ENCODE peak calls at places on chromosome 3, in nine cellular contexts. One of them, this sample, is unnamed.

GRCh38 chr3:191192941-191193340 is 6.1 kb upstream of the OSTN start:
- DNase-seq in dorsolateral prefrontal cortex: no peak
- DNase-seq in adrenal gland: no peak
- DNase-seq in mucosa of gallbladder: no peak
- DNase-seq in GM10248: no peak
- DNase-seq in AG08396: no peak
- DNase-seq in HT-29: no peak
- DNase-seq in natural killer cell treated with Interleukin-12 subunit alpha and Interleukin-12 subunit beta and Interleukin-15 and Interleukin-18, amount 100 ng/mL, for 72 hours: no peak
- DNase-seq in substantia nigra: no peak
- DNase-seq in this sample: no peak

GRCh38 chr3:172317984-172318383 is 130.3 kb downstream of the GHSR start:
- DNase-seq in dorsolateral prefrontal cortex: no peak
- DNase-seq in adrenal gland: peak
- DNase-seq in mucosa of gallbladder: peak
- DNase-seq in GM10248: peak
- DNase-seq in AG08396: peak
- DNase-seq in HT-29: peak
- DNase-seq in natural killer cell treated with Interleukin-12 subunit alpha and Interleukin-12 subunit beta and Interleukin-15 and Interleukin-18, amount 100 ng/mL, for 72 hours: no peak
- DNase-seq in substantia nigra: no peak
- DNase-seq in this sample: peak

GRCh38 chr3:110180733-110181132 is 843.4 kb upstream of the DPPA4 start:
- DNase-seq in dorsolateral prefrontal cortex: no peak
- DNase-seq in adrenal gland: no peak
- DNase-seq in mucosa of gallbladder: peak
- DNase-seq in GM10248: no peak
- DNase-seq in AG08396: peak
- DNase-seq in HT-29: no peak
- DNase-seq in natural killer cell treated with Interleukin-12 subunit alpha and Interleukin-12 subunit beta and Interleukin-15 and Interleukin-18, amount 100 ng/mL, for 72 hours: no peak
- DNase-seq in substantia nigra: peak
- DNase-seq in this sample: no peak

GRCh38 chr3:126573492-126574117 is 14.9 kb upstream of the C3orf22 start:
- DNase-seq in dorsolateral prefrontal cortex: no peak
- DNase-seq in adrenal gland: no peak
- DNase-seq in mucosa of gallbladder: no peak
- DNase-seq in GM10248: no peak
- DNase-seq in AG08396: no peak
- DNase-seq in HT-29: peak
- DNase-seq in natural killer cell treated with Interleukin-12 subunit alpha and Interleukin-12 subunit beta and Interleukin-15 and Interleukin-18, amount 100 ng/mL, for 72 hours: no peak
- DNase-seq in substantia nigra: no peak
- DNase-seq in this sample: no peak

GRCh38 chr3:12401208-12401607 is 83.1 kb upstream of the TSEN2 start:
- DNase-seq in dorsolateral prefrontal cortex: no peak
- DNase-seq in adrenal gland: no peak
- DNase-seq in mucosa of gallbladder: no peak
- DNase-seq in GM10248: no peak
- DNase-seq in AG08396: no peak
- DNase-seq in HT-29: no peak
- DNase-seq in natural killer cell treated with Interleukin-12 subunit alpha and Interleukin-12 subunit beta and Interleukin-15 and Interleukin-18, amount 100 ng/mL, for 72 hours: no peak
- DNase-seq in substantia nigra: no peak
- DNase-seq in this sample: no peak

GRCh38 chr3:50211930-50212329 is 6.9 kb downstream of the SLC38A3 start:
- DNase-seq in dorsolateral prefrontal cortex: no peak
- DNase-seq in adrenal gland: no peak
- DNase-seq in mucosa of gallbladder: no peak
- DNase-seq in GM10248: no peak
- DNase-seq in AG08396: no peak
- DNase-seq in HT-29: no peak
- DNase-seq in natural killer cell treated with Interleukin-12 subunit alpha and Interleukin-12 subunit beta and Interleukin-15 and Interleukin-18, amount 100 ng/mL, for 72 hours: no peak
- DNase-seq in substantia nigra: no peak
- DNase-seq in this sample: no peak

GRCh38 chr3:100902572-100902971 is 90.6 kb downstream of the ABI3BP start:
- DNase-seq in dorsolateral prefrontal cortex: no peak
- DNase-seq in adrenal gland: no peak
- DNase-seq in mucosa of gallbladder: no peak
- DNase-seq in GM10248: no peak
- DNase-seq in AG08396: peak
- DNase-seq in HT-29: no peak
- DNase-seq in natural killer cell treated with Interleukin-12 subunit alpha and Interleukin-12 subunit beta and Interleukin-15 and Interleukin-18, amount 100 ng/mL, for 72 hours: no peak
- DNase-seq in substantia nigra: no peak
- DNase-seq in this sample: no peak

GRCh38 chr3:193418576-193419373 is 40.2 kb upstream of the ATP13A5 start:
- DNase-seq in dorsolateral prefrontal cortex: no peak
- DNase-seq in adrenal gland: no peak
- DNase-seq in mucosa of gallbladder: no peak
- DNase-seq in GM10248: no peak
- DNase-seq in AG08396: no peak
- DNase-seq in HT-29: no peak
- DNase-seq in natural killer cell treated with Interleukin-12 subunit alpha and Interleukin-12 subunit beta and Interleukin-15 and Interleukin-18, amount 100 ng/mL, for 72 hours: no peak
- DNase-seq in substantia nigra: no peak
- DNase-seq in this sample: no peak

GRCh38 chr3:12643724-12644123 is 20.2 kb downstream of the RAF1 start:
- DNase-seq in dorsolateral prefrontal cortex: no peak
- DNase-seq in adrenal gland: no peak
- DNase-seq in mucosa of gallbladder: no peak
- DNase-seq in GM10248: no peak
- DNase-seq in AG08396: no peak
- DNase-seq in HT-29: no peak
- DNase-seq in natural killer cell treated with Interleukin-12 subunit alpha and Interleukin-12 subunit beta and Interleukin-15 and Interleukin-18, amount 100 ng/mL, for 72 hours: no peak
- DNase-seq in substantia nigra: no peak
- DNase-seq in this sample: no peak

GRCh38 chr3:24365168-24365567 is 129.5 kb downstream of the THRB start:
- DNase-seq in dorsolateral prefrontal cortex: no peak
- DNase-seq in adrenal gland: peak
- DNase-seq in mucosa of gallbladder: peak
- DNase-seq in GM10248: no peak
- DNase-seq in AG08396: peak
- DNase-seq in HT-29: peak
- DNase-seq in natural killer cell treated with Interleukin-12 subunit alpha and Interleukin-12 subunit beta and Interleukin-15 and Interleukin-18, amount 100 ng/mL, for 72 hours: no peak
- DNase-seq in substantia nigra: no peak
- DNase-seq in this sample: peak

GRCh38 chr3:132953683-132954082 is 84.5 kb upstream of the TMEM108 start:
- DNase-seq in dorsolateral prefrontal cortex: no peak
- DNase-seq in adrenal gland: no peak
- DNase-seq in mucosa of gallbladder: no peak
- DNase-seq in GM10248: no peak
- DNase-seq in AG08396: no peak
- DNase-seq in HT-29: no peak
- DNase-seq in natural killer cell treated with Interleukin-12 subunit alpha and Interleukin-12 subunit beta and Interleukin-15 and Interleukin-18, amount 100 ng/mL, for 72 hours: no peak
- DNase-seq in substantia nigra: no peak
- DNase-seq in this sample: no peak

GRCh38 chr3:125051205-125051604 is 4.6 kb downstream of the HEG1 start:
- DNase-seq in dorsolateral prefrontal cortex: no peak
- DNase-seq in adrenal gland: no peak
- DNase-seq in mucosa of gallbladder: no peak
- DNase-seq in GM10248: no peak
- DNase-seq in AG08396: no peak
- DNase-seq in HT-29: no peak
- DNase-seq in natural killer cell treated with Interleukin-12 subunit alpha and Interleukin-12 subunit beta and Interleukin-15 and Interleukin-18, amount 100 ng/mL, for 72 hours: no peak
- DNase-seq in substantia nigra: no peak
- DNase-seq in this sample: peak

GRCh38 chr3:64763980-64764379 is 76.2 kb upstream of the ADAMTS9 start:
- DNase-seq in dorsolateral prefrontal cortex: no peak
- DNase-seq in adrenal gland: no peak
- DNase-seq in mucosa of gallbladder: no peak
- DNase-seq in GM10248: no peak
- DNase-seq in AG08396: no peak
- DNase-seq in HT-29: no peak
- DNase-seq in natural killer cell treated with Interleukin-12 subunit alpha and Interleukin-12 subunit beta and Interleukin-15 and Interleukin-18, amount 100 ng/mL, for 72 hours: no peak
- DNase-seq in substantia nigra: no peak
- DNase-seq in this sample: no peak

GRCh38 chr3:139491027-139491700 is 14.8 kb upstream of the RBP2 start:
- DNase-seq in dorsolateral prefrontal cortex: no peak
- DNase-seq in adrenal gland: no peak
- DNase-seq in mucosa of gallbladder: no peak
- DNase-seq in GM10248: no peak
- DNase-seq in AG08396: no peak
- DNase-seq in HT-29: peak
- DNase-seq in natural killer cell treated with Interleukin-12 subunit alpha and Interleukin-12 subunit beta and Interleukin-15 and Interleukin-18, amount 100 ng/mL, for 72 hours: no peak
- DNase-seq in substantia nigra: no peak
- DNase-seq in this sample: peak

GRCh38 chr3:78969483-78969882 is 798.3 kb downstream of the ROBO1 start:
- DNase-seq in dorsolateral prefrontal cortex: no peak
- DNase-seq in adrenal gland: no peak
- DNase-seq in mucosa of gallbladder: no peak
- DNase-seq in GM10248: no peak
- DNase-seq in AG08396: peak
- DNase-seq in HT-29: no peak
- DNase-seq in natural killer cell treated with Interleukin-12 subunit alpha and Interleukin-12 subunit beta and Interleukin-15 and Interleukin-18, amount 100 ng/mL, for 72 hours: no peak
- DNase-seq in substantia nigra: peak
- DNase-seq in this sample: no peak

GRCh38 chr3:155382396-155383042 is 89.0 kb upstream of the STRIT1 start:
- DNase-seq in dorsolateral prefrontal cortex: no peak
- DNase-seq in adrenal gland: peak
- DNase-seq in mucosa of gallbladder: peak
- DNase-seq in GM10248: peak
- DNase-seq in AG08396: peak
- DNase-seq in HT-29: peak
- DNase-seq in natural killer cell treated with Interleukin-12 subunit alpha and Interleukin-12 subunit beta and Interleukin-15 and Interleukin-18, amount 100 ng/mL, for 72 hours: no peak
- DNase-seq in substantia nigra: peak
- DNase-seq in this sample: peak

GRCh38 chr3:117439812-117440211 is 730.2 kb downstream of the TUSC7 start:
- DNase-seq in dorsolateral prefrontal cortex: no peak
- DNase-seq in adrenal gland: peak
- DNase-seq in mucosa of gallbladder: no peak
- DNase-seq in GM10248: no peak
- DNase-seq in AG08396: peak
- DNase-seq in HT-29: peak
- DNase-seq in natural killer cell treated with Interleukin-12 subunit alpha and Interleukin-12 subunit beta and Interleukin-15 and Interleukin-18, amount 100 ng/mL, for 72 hours: no peak
- DNase-seq in substantia nigra: peak
- DNase-seq in this sample: no peak

GRCh38 chr3:182527745-182528144 is 265.6 kb upstream of the ATP11B start:
- DNase-seq in dorsolateral prefrontal cortex: no peak
- DNase-seq in adrenal gland: no peak
- DNase-seq in mucosa of gallbladder: no peak
- DNase-seq in GM10248: no peak
- DNase-seq in AG08396: no peak
- DNase-seq in HT-29: peak
- DNase-seq in natural killer cell treated with Interleukin-12 subunit alpha and Interleukin-12 subunit beta and Interleukin-15 and Interleukin-18, amount 100 ng/mL, for 72 hours: no peak
- DNase-seq in substantia nigra: no peak
- DNase-seq in this sample: no peak

GRCh38 chr3:10968390-10968789 is 24.2 kb upstream of the SLC6A1 start:
- DNase-seq in dorsolateral prefrontal cortex: peak
- DNase-seq in adrenal gland: no peak
- DNase-seq in mucosa of gallbladder: no peak
- DNase-seq in GM10248: no peak
- DNase-seq in AG08396: no peak
- DNase-seq in HT-29: no peak
- DNase-seq in natural killer cell treated with Interleukin-12 subunit alpha and Interleukin-12 subunit beta and Interleukin-15 and Interleukin-18, amount 100 ng/mL, for 72 hours: no peak
- DNase-seq in substantia nigra: peak
- DNase-seq in this sample: peak

GRCh38 chr3:65963787-65964707 is 74.7 kb downstream of the MAGI1 start:
- DNase-seq in dorsolateral prefrontal cortex: no peak
- DNase-seq in adrenal gland: peak
- DNase-seq in mucosa of gallbladder: no peak
- DNase-seq in GM10248: peak
- DNase-seq in AG08396: peak
- DNase-seq in HT-29: peak
- DNase-seq in natural killer cell treated with Interleukin-12 subunit alpha and Interleukin-12 subunit beta and Interleukin-15 and Interleukin-18, amount 100 ng/mL, for 72 hours: no peak
- DNase-seq in substantia nigra: no peak
- DNase-seq in this sample: no peak

GRCh38 chr3:176953106-176954080 is 243.9 kb downstream of the TBL1XR1 start:
- DNase-seq in dorsolateral prefrontal cortex: no peak
- DNase-seq in adrenal gland: peak
- DNase-seq in mucosa of gallbladder: peak
- DNase-seq in GM10248: no peak
- DNase-seq in AG08396: peak
- DNase-seq in HT-29: peak
- DNase-seq in natural killer cell treated with Interleukin-12 subunit alpha and Interleukin-12 subunit beta and Interleukin-15 and Interleukin-18, amount 100 ng/mL, for 72 hours: no peak
- DNase-seq in substantia nigra: no peak
- DNase-seq in this sample: no peak

GRCh38 chr3:4409415-4409814 is 57.7 kb downstream of the SUMF1 start:
- DNase-seq in dorsolateral prefrontal cortex: no peak
- DNase-seq in adrenal gland: no peak
- DNase-seq in mucosa of gallbladder: no peak
- DNase-seq in GM10248: no peak
- DNase-seq in AG08396: no peak
- DNase-seq in HT-29: no peak
- DNase-seq in natural killer cell treated with Interleukin-12 subunit alpha and Interleukin-12 subunit beta and Interleukin-15 and Interleukin-18, amount 100 ng/mL, for 72 hours: no peak
- DNase-seq in substantia nigra: no peak
- DNase-seq in this sample: no peak

GRCh38 chr3:62875103-62876002 is at the start of gene CADPS:
- DNase-seq in dorsolateral prefrontal cortex: peak
- DNase-seq in adrenal gland: no peak
- DNase-seq in mucosa of gallbladder: peak
- DNase-seq in GM10248: peak
- DNase-seq in AG08396: peak
- DNase-seq in HT-29: no peak
- DNase-seq in natural killer cell treated with Interleukin-12 subunit alpha and Interleukin-12 subunit beta and Interleukin-15 and Interleukin-18, amount 100 ng/mL, for 72 hours: no peak
- DNase-seq in substantia nigra: peak
- DNase-seq in this sample: peak

GRCh38 chr3:142459929-142460328 is 12.1 kb upstream of the XRN1 start:
- DNase-seq in dorsolateral prefrontal cortex: no peak
- DNase-seq in adrenal gland: no peak
- DNase-seq in mucosa of gallbladder: no peak
- DNase-seq in GM10248: no peak
- DNase-seq in AG08396: no peak
- DNase-seq in HT-29: no peak
- DNase-seq in natural killer cell treated with Interleukin-12 subunit alpha and Interleukin-12 subunit beta and Interleukin-15 and Interleukin-18, amount 100 ng/mL, for 72 hours: no peak
- DNase-seq in substantia nigra: no peak
- DNase-seq in this sample: no peak

This sample was measured in islet precursor cell.